ENCODE peak calls at places on chromosome 16, in ten cellular contexts. W is heart left ventricle, M is uterus, O is IMR-90, F is transverse colon, S is lower leg skin, Z is stomach, D is tibial nerve, U is A549, V is body of pancreas. L is an unnamed sample.

GRCh38 chr16:57403965-57404817 is at the start of gene CCL17:
- DNase-seq in U (no peak), W (no peak), S (no peak), F (no peak), V (no peak), M (no peak), D (no peak), O (no peak), Z (no peak), L (no peak)

GRCh38 chr16:85689950-85690320 is 1.2 kb upstream of the GINS2 start:
- DNase-seq in S (no peak), D (no peak), M (no peak), U (no peak), F (no peak), Z (no peak), O (no peak), V (no peak), W (no peak), L (no peak)

GRCh38 chr16:34803683-34804416 is 1344.4 kb downstream of the TP53TG3F start:
- DNase-seq in Z (no peak), V (no peak), U (no peak), S (no peak), M (no peak), W (no peak), O (no peak), D (no peak), F (no peak), L (no peak)

GRCh38 chr16:86850675-86851074 is 272.3 kb downstream of the FOXL1 start:
- DNase-seq in Z (no peak), S (no peak), U (no peak), V (no peak), M (no peak), O (no peak), F (no peak), D (no peak), W (no peak), L (no peak)

GRCh38 chr16:10862432-10862831 is 14.6 kb upstream of the CIITA start:
- DNase-seq in V (peak; percentile 86), M (no peak), U (peak; percentile 27), O (peak; percentile 54), F (no peak), D (peak; percentile 64), W (peak; percentile 53), S (no peak), Z (peak; percentile 90), L (peak; percentile 62)

GRCh38 chr16:46970089-46970488 is 3.4 kb downstream of the DNAJA2 start:
- DNase-seq in D (no peak), Z (peak; percentile 31), M (no peak), V (peak; percentile 52), S (peak; percentile 18), O (no peak), W (peak; percentile 43), U (no peak), F (no peak), L (no peak)

GRCh38 chr16:2713985-2714774 is 5.8 kb downstream of the PRSS27 start:
- DNase-seq in F (no peak), M (no peak), Z (no peak), S (no peak), U (no peak), D (no peak), W (no peak), O (no peak), V (no peak), L (no peak)

GRCh38 chr16:27319257-27319965 is 5.6 kb downstream of the IL4R start:
- DNase-seq in U (no peak), S (no peak), F (no peak), O (no peak), D (no peak), M (peak; percentile 19), Z (no peak), V (no peak), W (no peak), L (no peak)

GRCh38 chr16:47965439-47965838 is 190.4 kb downstream of the ABCC12 start:
- DNase-seq in Z (no peak), U (no peak), V (no peak), S (no peak), M (no peak), O (peak; percentile 50), D (no peak), W (no peak), F (no peak), L (no peak)

GRCh38 chr16:75012380-75013081 is 13.7 kb downstream of the ZNRF1 start:
- DNase-seq in O (no peak), S (peak; percentile 28), W (no peak), U (no peak), F (no peak), D (no peak), Z (no peak), M (no peak), V (no peak), L (no peak)
- TF ChIP-seq POLR2A in O (no peak), S (no peak), W (no peak), U (no peak), F (no peak), D (no peak), Z (no peak), M (no peak), V (no peak), L (no peak)

DNA sequence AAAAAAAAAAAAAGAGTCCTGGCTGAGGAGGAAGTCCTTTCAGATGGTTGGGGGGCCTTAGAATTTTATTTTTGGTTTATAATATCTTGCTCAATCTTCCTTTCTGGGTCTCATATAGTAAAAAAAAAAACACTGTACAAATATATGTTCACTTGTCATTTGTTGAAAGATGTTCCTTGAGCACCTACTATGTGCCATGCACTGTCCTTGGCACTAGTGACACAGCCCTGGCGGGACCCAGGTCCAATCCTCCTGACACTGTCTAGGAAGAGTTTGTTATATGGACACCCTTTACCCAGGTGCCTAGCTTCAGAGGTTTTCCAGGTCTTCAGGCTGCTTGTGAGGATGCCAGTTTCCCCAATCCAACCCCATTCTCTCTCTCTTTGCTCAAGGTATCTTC is 2.0 kb downstream of the CHST4 start:
- DNase-seq in D (no peak), M (no peak), O (no peak), F (no peak), Z (no peak), V (no peak), S (no peak), U (no peak), W (no peak), L (no peak)
- TF ChIP-seq POLR2A in D (no peak), M (no peak), O (no peak), F (no peak), Z (no peak), V (no peak), S (no peak), U (no peak), W (no peak), L (no peak)

GRCh38 chr16:22297114-22297870 is at the start of gene POLR3E:
- DNase-seq in W (peak; percentile 99), M (peak; percentile 99), S (peak; percentile 100), U (peak; percentile 98), V (peak; percentile 99), Z (peak; percentile 100), F (peak; percentile 100), D (peak; percentile 100), O (peak; percentile 95), L (peak; percentile 86)
- TF ChIP-seq POLR2A in W (no peak), M (no peak), S (no peak), U (peak; percentile 44), V (peak; percentile 83), Z (no peak), F (no peak), D (peak; percentile 83), O (peak; percentile 64), L (peak; percentile 52)

GRCh38 chr16:82011199-82011641 is at the start of gene SDR42E1:
- DNase-seq in D (no peak), Z (peak; percentile 80), O (no peak), M (no peak), F (peak; percentile 85), S (no peak), W (peak; percentile 19), U (peak; percentile 70), V (peak; percentile 85), L (no peak)
- TF ChIP-seq POLR2A in D (no peak), Z (no peak), O (no peak), M (no peak), F (peak; percentile 23), S (no peak), W (no peak), U (no peak), V (peak; percentile 27), L (no peak)

DNA sequence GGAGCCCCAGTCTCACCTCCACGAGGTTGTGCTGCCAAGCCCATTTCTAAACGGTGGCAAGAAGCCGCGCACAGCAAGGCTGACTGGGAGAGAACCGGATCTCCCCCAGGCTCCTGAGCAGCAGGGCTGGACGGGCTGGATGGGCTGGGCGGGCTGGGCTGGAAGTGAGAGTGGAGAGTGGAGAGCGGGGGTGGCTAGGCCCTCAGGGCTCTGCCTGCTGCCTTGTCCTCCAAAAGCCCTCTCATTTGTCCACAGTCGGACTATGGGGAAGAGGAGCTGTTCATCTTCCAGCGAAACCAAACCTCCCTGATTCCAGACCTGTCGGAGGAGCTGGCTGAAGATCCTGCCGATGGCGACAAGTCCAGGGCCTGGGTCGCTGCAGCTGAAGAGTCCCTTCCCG is 3.2 kb downstream of the DNAAF8 start:
- DNase-seq in D (no peak), M (no peak), O (no peak), F (no peak), S (no peak), V (no peak), W (no peak), U (no peak), Z (no peak), L (no peak)
- TF ChIP-seq POLR2A in D (no peak), M (no peak), O (no peak), F (no peak), S (no peak), V (no peak), W (no peak), U (no peak), Z (no peak), L (no peak)

GRCh38 chr16:20821682-20822081 is 15.4 kb downstream of the REXO5 start:
- DNase-seq in F (no peak), V (no peak), M (no peak), O (no peak), U (no peak), W (no peak), S (no peak), D (no peak), Z (no peak), L (no peak)
- TF ChIP-seq POLR2A in F (no peak), V (no peak), M (no peak), O (no peak), U (no peak), W (no peak), S (no peak), D (no peak), Z (no peak), L (no peak)

DNA sequence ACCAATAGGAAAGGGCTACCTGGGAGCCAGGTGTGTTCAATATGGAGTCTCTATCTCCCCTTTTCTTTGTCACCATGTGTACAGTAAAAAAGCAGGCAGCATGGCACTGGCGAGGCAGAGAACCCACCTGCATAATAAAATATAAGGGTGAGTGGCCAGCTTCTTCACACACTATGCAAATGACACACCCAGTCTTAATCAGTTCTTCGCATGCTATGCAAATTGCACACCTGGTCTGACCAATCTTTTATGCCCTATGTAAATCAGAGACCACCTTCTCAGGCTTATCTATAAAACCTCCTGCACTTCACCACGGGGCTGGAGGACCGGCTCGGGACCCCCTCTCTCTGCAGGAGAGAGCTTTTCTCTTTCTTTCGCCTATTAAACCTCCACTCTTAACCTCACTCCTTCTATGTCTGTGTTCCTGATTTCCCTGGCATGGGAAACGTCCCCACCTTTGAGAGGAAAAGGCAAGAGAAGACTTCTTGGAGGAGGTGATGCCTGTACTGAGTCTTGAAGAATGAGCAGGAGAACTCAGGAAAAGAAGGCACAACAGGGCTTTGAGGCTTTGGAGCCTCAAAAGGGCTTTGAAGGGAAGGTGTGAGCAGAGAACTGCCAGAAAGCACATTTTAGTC is 502.1 kb downstream of the GRIN2A start:
- DNase-seq in W (no peak), O (no peak), D (no peak), M (no peak), U (no peak), Z (no peak), F (no peak), S (no peak), V (no peak), L (no peak)
- TF ChIP-seq POLR2A in W (no peak), O (no peak), D (no peak), M (no peak), U (no peak), Z (no peak), F (no peak), S (no peak), V (no peak), L (no peak)